ENCODE peak calls at places on chromosomes 3 and 15, in nine cellular contexts. One of them, this sample, is unnamed.

GRCh38 chr3:41265011-41265545 is 65.8 kb downstream of the CTNNB1 start:
- DNase-seq in GM23248: peak
- DNase-seq in NB4: no peak
- DNase-seq in gastrocnemius medialis: no peak
- DNase-seq in fibroblast of mammary gland: peak
- DNase-seq in adrenal gland: no peak
- DNase-seq in AG04450: no peak
- DNase-seq in CD8-positive, alpha-beta memory T cell: no peak
- DNase-seq in brain microvascular endothelial cell: peak
- DNase-seq in this sample: peak

GRCh38 chr15:57114070-57114469 is 195.6 kb downstream of the TCF12 start:
- DNase-seq in CD8-positive, alpha-beta memory T cell: no peak
- DNase-seq in gastrocnemius medialis: no peak
- DNase-seq in brain microvascular endothelial cell: peak
- DNase-seq in NB4: peak
- DNase-seq in fibroblast of mammary gland: peak
- DNase-seq in adrenal gland: no peak
- DNase-seq in GM23248: no peak
- DNase-seq in AG04450: no peak
- DNase-seq in this sample: peak

GRCh38 chr15:33608714-33609113 is 297.9 kb downstream of the RYR3 start:
- DNase-seq in fibroblast of mammary gland: peak
- DNase-seq in gastrocnemius medialis: no peak
- DNase-seq in AG04450: no peak
- DNase-seq in adrenal gland: no peak
- DNase-seq in CD8-positive, alpha-beta memory T cell: no peak
- DNase-seq in NB4: no peak
- DNase-seq in brain microvascular endothelial cell: peak
- DNase-seq in GM23248: peak
- DNase-seq in this sample: peak

GRCh38 chr3:147930417-147930816 is 521.3 kb downstream of the ZIC1 start:
- DNase-seq in AG04450: no peak
- DNase-seq in adrenal gland: no peak
- DNase-seq in gastrocnemius medialis: no peak
- DNase-seq in CD8-positive, alpha-beta memory T cell: no peak
- DNase-seq in fibroblast of mammary gland: peak
- DNase-seq in GM23248: peak
- DNase-seq in brain microvascular endothelial cell: peak
- DNase-seq in NB4: no peak
- DNase-seq in this sample: peak

GRCh38 chr3:197599089-197599765 is 43.5 kb upstream of the BDH1 start:
- DNase-seq in fibroblast of mammary gland: peak
- DNase-seq in CD8-positive, alpha-beta memory T cell: peak
- DNase-seq in adrenal gland: peak
- DNase-seq in NB4: peak
- DNase-seq in brain microvascular endothelial cell: peak
- DNase-seq in AG04450: peak
- DNase-seq in gastrocnemius medialis: peak
- DNase-seq in GM23248: peak
- DNase-seq in this sample: peak

GRCh38 chr15:65287515-65287845 is 797 bp upstream of the PARP16 start:
- DNase-seq in AG04450: no peak
- DNase-seq in adrenal gland: no peak
- DNase-seq in gastrocnemius medialis: no peak
- DNase-seq in brain microvascular endothelial cell: no peak
- DNase-seq in GM23248: no peak
- DNase-seq in fibroblast of mammary gland: no peak
- DNase-seq in CD8-positive, alpha-beta memory T cell: no peak
- DNase-seq in NB4: peak
- DNase-seq in this sample: peak

GRCh38 chr15:68210821-68211655 is 5.9 kb upstream of the CALML4 start:
- DNase-seq in brain microvascular endothelial cell: no peak
- DNase-seq in adrenal gland: peak
- DNase-seq in NB4: peak
- DNase-seq in fibroblast of mammary gland: peak
- DNase-seq in CD8-positive, alpha-beta memory T cell: peak
- DNase-seq in AG04450: no peak
- DNase-seq in gastrocnemius medialis: no peak
- DNase-seq in GM23248: peak
- DNase-seq in this sample: peak

GRCh38 chr3:63753567-63753966 is 65.5 kb upstream of the C3orf49 start:
- DNase-seq in brain microvascular endothelial cell: peak
- DNase-seq in AG04450: no peak
- DNase-seq in gastrocnemius medialis: no peak
- DNase-seq in NB4: peak
- DNase-seq in fibroblast of mammary gland: peak
- DNase-seq in adrenal gland: no peak
- DNase-seq in GM23248: peak
- DNase-seq in CD8-positive, alpha-beta memory T cell: no peak
- DNase-seq in this sample: peak

GRCh38 chr3:191383104-191383503 is 52.8 kb upstream of the UTS2B start:
- DNase-seq in NB4: no peak
- DNase-seq in brain microvascular endothelial cell: no peak
- DNase-seq in adrenal gland: no peak
- DNase-seq in CD8-positive, alpha-beta memory T cell: no peak
- DNase-seq in fibroblast of mammary gland: peak
- DNase-seq in gastrocnemius medialis: no peak
- DNase-seq in GM23248: peak
- DNase-seq in AG04450: peak
- DNase-seq in this sample: peak

GRCh38 chr3:191382661-191383060 is 52.3 kb upstream of the UTS2B start:
- DNase-seq in AG04450: no peak
- DNase-seq in GM23248: no peak
- DNase-seq in NB4: no peak
- DNase-seq in CD8-positive, alpha-beta memory T cell: no peak
- DNase-seq in brain microvascular endothelial cell: no peak
- DNase-seq in fibroblast of mammary gland: no peak
- DNase-seq in gastrocnemius medialis: no peak
- DNase-seq in adrenal gland: no peak
- DNase-seq in this sample: no peak

GRCh38 chr3:191379473-191379872 is 49.1 kb upstream of the UTS2B start:
- DNase-seq in fibroblast of mammary gland: no peak
- DNase-seq in brain microvascular endothelial cell: no peak
- DNase-seq in AG04450: no peak
- DNase-seq in gastrocnemius medialis: no peak
- DNase-seq in adrenal gland: no peak
- DNase-seq in GM23248: no peak
- DNase-seq in CD8-positive, alpha-beta memory T cell: no peak
- DNase-seq in NB4: no peak
- DNase-seq in this sample: no peak

GRCh38 chr3:191378142-191378541 is 47.8 kb upstream of the UTS2B start:
- DNase-seq in adrenal gland: no peak
- DNase-seq in gastrocnemius medialis: no peak
- DNase-seq in brain microvascular endothelial cell: no peak
- DNase-seq in NB4: no peak
- DNase-seq in GM23248: peak
- DNase-seq in CD8-positive, alpha-beta memory T cell: no peak
- DNase-seq in fibroblast of mammary gland: no peak
- DNase-seq in AG04450: no peak
- DNase-seq in this sample: no peak

DNA sequence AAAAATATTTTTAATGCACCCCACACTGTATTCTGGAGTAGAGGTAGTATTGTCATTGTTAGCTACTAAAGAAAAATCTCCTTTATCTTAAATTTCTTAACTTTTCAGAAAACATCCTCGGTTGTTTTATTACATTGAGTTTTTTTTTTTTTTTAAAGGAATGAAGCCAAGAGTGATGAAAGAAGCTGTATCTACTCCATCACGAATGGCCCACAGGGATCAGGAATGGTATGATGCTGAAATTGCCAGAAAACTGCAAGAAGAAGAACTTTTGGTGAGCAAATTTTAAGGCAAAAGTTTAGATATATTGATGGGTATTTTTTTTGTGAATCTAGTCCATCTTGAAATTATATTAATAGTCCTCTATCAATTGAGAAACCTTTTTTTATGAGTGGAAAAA is 49.7 kb upstream of the UTS2B start:
- DNase-seq in AG04450: no peak
- DNase-seq in gastrocnemius medialis: no peak
- DNase-seq in NB4: no peak
- DNase-seq in GM23248: no peak
- DNase-seq in fibroblast of mammary gland: peak
- DNase-seq in CD8-positive, alpha-beta memory T cell: no peak
- DNase-seq in brain microvascular endothelial cell: no peak
- DNase-seq in adrenal gland: no peak
- DNase-seq in this sample: no peak
- H3K4me3 ChIP-seq in AG04450: no peak
- H3K4me3 ChIP-seq in gastrocnemius medialis: no peak
- H3K4me3 ChIP-seq in NB4: no peak
- H3K4me3 ChIP-seq in GM23248: no peak
- H3K4me3 ChIP-seq in fibroblast of mammary gland: no peak
- H3K4me3 ChIP-seq in CD8-positive, alpha-beta memory T cell: no peak
- H3K4me3 ChIP-seq in brain microvascular endothelial cell: no peak
- H3K4me3 ChIP-seq in adrenal gland: no peak
- H3K4me3 ChIP-seq in this sample: no peak

GRCh38 chr3:35389907-35390306 is 249.4 kb upstream of the ARPP21 start:
- DNase-seq in gastrocnemius medialis: no peak
- DNase-seq in CD8-positive, alpha-beta memory T cell: no peak
- DNase-seq in NB4: no peak
- DNase-seq in GM23248: no peak
- DNase-seq in AG04450: no peak
- DNase-seq in fibroblast of mammary gland: no peak
- DNase-seq in brain microvascular endothelial cell: no peak
- DNase-seq in adrenal gland: no peak
- DNase-seq in this sample: no peak

GRCh38 chr3:35383216-35383615 is 256.1 kb upstream of the ARPP21 start:
- DNase-seq in AG04450: no peak
- DNase-seq in brain microvascular endothelial cell: no peak
- DNase-seq in gastrocnemius medialis: no peak
- DNase-seq in fibroblast of mammary gland: no peak
- DNase-seq in CD8-positive, alpha-beta memory T cell: no peak
- DNase-seq in NB4: no peak
- DNase-seq in GM23248: no peak
- DNase-seq in adrenal gland: no peak
- DNase-seq in this sample: no peak

GRCh38 chr3:35383719-35384555 is 255.4 kb upstream of the ARPP21 start:
- DNase-seq in gastrocnemius medialis: no peak
- DNase-seq in adrenal gland: no peak
- DNase-seq in brain microvascular endothelial cell: peak
- DNase-seq in NB4: no peak
- DNase-seq in fibroblast of mammary gland: no peak
- DNase-seq in GM23248: no peak
- DNase-seq in AG04450: no peak
- DNase-seq in CD8-positive, alpha-beta memory T cell: no peak
- DNase-seq in this sample: peak

GRCh38 chr3:35385271-35385670 is 254.1 kb upstream of the ARPP21 start:
- DNase-seq in NB4: no peak
- DNase-seq in GM23248: no peak
- DNase-seq in AG04450: no peak
- DNase-seq in fibroblast of mammary gland: no peak
- DNase-seq in gastrocnemius medialis: no peak
- DNase-seq in adrenal gland: no peak
- DNase-seq in CD8-positive, alpha-beta memory T cell: no peak
- DNase-seq in brain microvascular endothelial cell: no peak
- DNase-seq in this sample: no peak
- H3K4me3 ChIP-seq in NB4: no peak
- H3K4me3 ChIP-seq in GM23248: no peak
- H3K4me3 ChIP-seq in AG04450: no peak
- H3K4me3 ChIP-seq in fibroblast of mammary gland: no peak
- H3K4me3 ChIP-seq in gastrocnemius medialis: no peak
- H3K4me3 ChIP-seq in adrenal gland: no peak
- H3K4me3 ChIP-seq in CD8-positive, alpha-beta memory T cell: no peak
- H3K4me3 ChIP-seq in brain microvascular endothelial cell: no peak
- H3K4me3 ChIP-seq in this sample: no peak

GRCh38 chr15:78620021-78620838 is 566 bp downstream of the CHRNA3 start:
- DNase-seq in AG04450: no peak
- DNase-seq in NB4: no peak
- DNase-seq in brain microvascular endothelial cell: no peak
- DNase-seq in adrenal gland: no peak
- DNase-seq in GM23248: peak
- DNase-seq in gastrocnemius medialis: no peak
- DNase-seq in CD8-positive, alpha-beta memory T cell: no peak
- DNase-seq in fibroblast of mammary gland: no peak
- DNase-seq in this sample: peak
- H3K4me3 ChIP-seq in AG04450: no peak
- H3K4me3 ChIP-seq in NB4: no peak
- H3K4me3 ChIP-seq in brain microvascular endothelial cell: peak
- H3K4me3 ChIP-seq in adrenal gland: peak
- H3K4me3 ChIP-seq in GM23248: no peak
- H3K4me3 ChIP-seq in gastrocnemius medialis: peak
- H3K4me3 ChIP-seq in CD8-positive, alpha-beta memory T cell: no peak
- H3K4me3 ChIP-seq in fibroblast of mammary gland: no peak
- H3K4me3 ChIP-seq in this sample: no peak

GRCh38 chr15:80247320-80247719 is 4.7 kb downstream of the CTXND1 start:
- DNase-seq in AG04450: no peak
- DNase-seq in NB4: no peak
- DNase-seq in CD8-positive, alpha-beta memory T cell: no peak
- DNase-seq in adrenal gland: no peak
- DNase-seq in fibroblast of mammary gland: no peak
- DNase-seq in gastrocnemius medialis: no peak
- DNase-seq in brain microvascular endothelial cell: no peak
- DNase-seq in GM23248: no peak
- DNase-seq in this sample: no peak

GRCh38 chr15:80250614-80251504 is 1.2 kb downstream of the CTXND1 start:
- DNase-seq in GM23248: no peak
- DNase-seq in adrenal gland: no peak
- DNase-seq in gastrocnemius medialis: no peak
- DNase-seq in AG04450: no peak
- DNase-seq in brain microvascular endothelial cell: no peak
- DNase-seq in fibroblast of mammary gland: no peak
- DNase-seq in CD8-positive, alpha-beta memory T cell: no peak
- DNase-seq in NB4: no peak
- DNase-seq in this sample: no peak

GRCh38 chr15:80251505-80252280 is at the start of gene CTXND1:
- DNase-seq in CD8-positive, alpha-beta memory T cell: no peak
- DNase-seq in adrenal gland: no peak
- DNase-seq in AG04450: no peak
- DNase-seq in brain microvascular endothelial cell: no peak
- DNase-seq in NB4: no peak
- DNase-seq in fibroblast of mammary gland: no peak
- DNase-seq in gastrocnemius medialis: no peak
- DNase-seq in GM23248: peak
- DNase-seq in this sample: no peak

GRCh38 chr15:80249973-80250372 is 2.0 kb downstream of the CTXND1 start:
- DNase-seq in brain microvascular endothelial cell: no peak
- DNase-seq in GM23248: no peak
- DNase-seq in adrenal gland: no peak
- DNase-seq in AG04450: no peak
- DNase-seq in fibroblast of mammary gland: no peak
- DNase-seq in gastrocnemius medialis: no peak
- DNase-seq in NB4: no peak
- DNase-seq in CD8-positive, alpha-beta memory T cell: no peak
- DNase-seq in this sample: no peak

GRCh38 chr15:80252281-80252619 is 237 bp upstream of the CTXND1 start:
- DNase-seq in adrenal gland: no peak
- DNase-seq in fibroblast of mammary gland: no peak
- DNase-seq in NB4: no peak
- DNase-seq in AG04450: no peak
- DNase-seq in GM23248: no peak
- DNase-seq in CD8-positive, alpha-beta memory T cell: no peak
- DNase-seq in brain microvascular endothelial cell: no peak
- DNase-seq in gastrocnemius medialis: no peak
- DNase-seq in this sample: no peak
- H3K4me3 ChIP-seq in adrenal gland: peak
- H3K4me3 ChIP-seq in fibroblast of mammary gland: no peak
- H3K4me3 ChIP-seq in NB4: no peak
- H3K4me3 ChIP-seq in AG04450: no peak
- H3K4me3 ChIP-seq in GM23248: peak
- H3K4me3 ChIP-seq in CD8-positive, alpha-beta memory T cell: no peak
- H3K4me3 ChIP-seq in brain microvascular endothelial cell: no peak
- H3K4me3 ChIP-seq in gastrocnemius medialis: peak
- H3K4me3 ChIP-seq in this sample: no peak

GRCh38 chr3:127858477-127858876 is 36.2 kb upstream of the MGLL start:
- DNase-seq in AG04450: no peak
- DNase-seq in adrenal gland: no peak
- DNase-seq in GM23248: no peak
- DNase-seq in brain microvascular endothelial cell: no peak
- DNase-seq in fibroblast of mammary gland: no peak
- DNase-seq in gastrocnemius medialis: no peak
- DNase-seq in CD8-positive, alpha-beta memory T cell: no peak
- DNase-seq in NB4: no peak
- DNase-seq in this sample: no peak
- H3K4me3 ChIP-seq in AG04450: no peak
- H3K4me3 ChIP-seq in adrenal gland: no peak
- H3K4me3 ChIP-seq in GM23248: no peak
- H3K4me3 ChIP-seq in brain microvascular endothelial cell: no peak
- H3K4me3 ChIP-seq in fibroblast of mammary gland: no peak
- H3K4me3 ChIP-seq in gastrocnemius medialis: no peak
- H3K4me3 ChIP-seq in CD8-positive, alpha-beta memory T cell: no peak
- H3K4me3 ChIP-seq in NB4: no peak
- H3K4me3 ChIP-seq in this sample: no peak

This sample was measured in choroid plexus epithelial cell.